ENCODE peak calls at places on chromosomes 12 and 14, in five cellular contexts. F, R, S, W and O are unnamed samples.

GRCh38 chr12:3777206-3777809 is 24.4 kb upstream of the CRACR2A start:
- DNase-seq in F (no peak), R (peak; percentile 64), S (peak; percentile 46), W (no peak), O (peak; percentile 47)

GRCh38 chr12:103994235-103994634 is 28.6 kb downstream of the TDG start:
- DNase-seq in F (no peak), R (no peak), S (no peak), W (no peak), O (no peak)

GRCh38 chr14:50354527-50354926 is 42.2 kb downstream of the CDKL1 start:
- DNase-seq in F (no peak), R (no peak), S (no peak), W (no peak), O (no peak)

GRCh38 chr14:50060871-50061663 is 55.3 kb downstream of the VCPKMT start:
- DNase-seq in F (peak; percentile 82), R (peak; percentile 88), S (peak; percentile 86), W (no peak), O (peak; percentile 42)

GRCh38 chr12:46998811-46999368 is 80.5 kb upstream of the PCED1B start:
- DNase-seq in F (no peak), R (peak; percentile 86), S (peak; percentile 14), W (no peak), O (no peak)

GRCh38 chr12:54385251-54385914 is 850 bp upstream of the ZNF385A start:
- DNase-seq in F (no peak), R (no peak), S (no peak), W (no peak), O (no peak)

GRCh38 chr12:116492703-116493324 is 66.4 kb upstream of the MAP1LC3B2 start:
- DNase-seq in F (no peak), R (peak; percentile 98), S (peak; percentile 91), W (no peak), O (no peak)

GRCh38 chr12:95621725-95622124 is 70.4 kb upstream of the USP44 start:
- DNase-seq in F (no peak), R (no peak), S (no peak), W (no peak), O (peak; percentile 56)

GRCh38 chr12:57803317-57803893 is 15.1 kb downstream of the AVIL start:
- DNase-seq in F (no peak), R (peak; percentile 60), S (peak; percentile 53), W (no peak), O (peak; percentile 66)

GRCh38 chr14:36478782-36479181 is 41.2 kb downstream of the NKX2-1 start:
- DNase-seq in F (no peak), R (peak; percentile 93), S (no peak), W (no peak), O (no peak)

GRCh38 chr12:96260644-96261043 is 66.5 kb downstream of the ELK3 start:
- DNase-seq in F (no peak), R (no peak), S (no peak), W (no peak), O (no peak)

GRCh38 chr14:31988237-31988636 is 88.9 kb upstream of the ARHGAP5 start:
- DNase-seq in F (no peak), R (no peak), S (no peak), W (no peak), O (no peak)

GRCh38 chr12:87270894-87271293 is 758.3 kb downstream of the C12orf50 start:
- DNase-seq in F (no peak), R (peak; percentile 52), S (peak; percentile 60), W (no peak), O (no peak)

GRCh38 chr12:54184024-54184805 is 4.6 kb downstream of the SMUG1 start:
- DNase-seq in F (no peak), R (no peak), S (no peak), W (no peak), O (no peak)

GRCh38 chr12:32166510-32166909 is 59.9 kb downstream of the BICD1 start:
- DNase-seq in F (no peak), R (no peak), S (no peak), W (no peak), O (no peak)

GRCh38 chr12:97425802-97426484 is 36.7 kb upstream of the RMST start:
- DNase-seq in F (no peak), R (no peak), S (no peak), W (no peak), O (no peak)

GRCh38 chr12:75812341-75813018 is 219.1 kb downstream of the PHLDA1 start:
- DNase-seq in F (no peak), R (no peak), S (no peak), W (no peak), O (peak; percentile 14)

GRCh38 chr14:101960225-101960624 is 4.1 kb upstream of the DYNC1H1 start:
- DNase-seq in F (no peak), R (peak; percentile 48), S (no peak), W (peak; percentile 66), O (peak; percentile 70)

GRCh38 chr12:124940393-124941169 is 26.1 kb upstream of the UBC start:
- DNase-seq in F (peak; percentile 92), R (peak; percentile 97), S (peak; percentile 96), W (peak; percentile 95), O (peak; percentile 95)

GRCh38 chr14:54603362-54603761 is 36.4 kb downstream of the SAMD4A start:
- DNase-seq in F (no peak), R (peak; percentile 86), S (no peak), W (no peak), O (no peak)

GRCh38 chr14:90987140-90987539 is 73.3 kb downstream of the RPS6KA5 start:
- DNase-seq in F (no peak), R (peak; percentile 43), S (no peak), W (no peak), O (no peak)

GRCh38 chr14:23371865-23372264 is 744 bp upstream of the IL25 start:
- DNase-seq in F (no peak), R (no peak), S (no peak), W (no peak), O (no peak)

GRCh38 chr14:101929946-101930345 is 34.4 kb upstream of the DYNC1H1 start:
- DNase-seq in F (no peak), R (no peak), S (no peak), W (no peak), O (no peak)

DNA sequence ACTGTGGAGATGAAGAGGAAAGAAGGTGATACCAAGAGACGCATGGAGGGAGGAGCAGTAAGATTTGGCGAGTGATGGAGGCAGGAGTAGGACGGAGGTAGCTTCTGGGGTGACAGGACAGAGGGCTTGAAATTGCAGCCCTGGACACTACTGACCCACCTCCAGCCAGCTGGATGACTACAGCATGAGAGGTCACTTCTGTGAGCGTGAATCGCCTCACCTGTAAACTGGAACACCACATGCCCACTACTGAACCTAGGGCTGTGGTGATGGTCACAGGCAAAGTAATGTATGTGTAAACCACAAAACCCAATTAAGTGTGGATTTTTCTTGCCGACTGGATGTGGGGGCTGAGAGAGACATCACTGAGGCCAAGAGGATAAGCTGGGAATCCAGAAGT is 6.6 kb upstream of the KRT4 start:
- DNase-seq in F (no peak), R (no peak), S (no peak), W (no peak), O (no peak)
- H3K4me3 ChIP-seq in F (no peak overlapping the region), R (no peak overlapping the region), S (no peak overlapping the region), W (no peak overlapping the region), O (no peak overlapping the region)

GRCh38 chr12:128792398-128792797 is 31.4 kb downstream of the SLC15A4 start:
- DNase-seq in F (no peak), R (no peak), S (no peak), W (no peak), O (no peak)

GRCh38 chr12:128791395-128792322 is 32.1 kb downstream of the SLC15A4 start:
- DNase-seq in F (no peak), R (no peak), S (no peak), W (no peak), O (no peak)

GRCh38 chr12:128790653-128791373 is 32.9 kb downstream of the SLC15A4 start:
- DNase-seq in F (no peak), R (no peak), S (no peak), W (no peak), O (no peak)

GRCh38 chr12:128794661-128795529 is 28.9 kb downstream of the SLC15A4 start:
- DNase-seq in F (no peak), R (no peak), S (no peak), W (no peak), O (no peak)

DNA sequence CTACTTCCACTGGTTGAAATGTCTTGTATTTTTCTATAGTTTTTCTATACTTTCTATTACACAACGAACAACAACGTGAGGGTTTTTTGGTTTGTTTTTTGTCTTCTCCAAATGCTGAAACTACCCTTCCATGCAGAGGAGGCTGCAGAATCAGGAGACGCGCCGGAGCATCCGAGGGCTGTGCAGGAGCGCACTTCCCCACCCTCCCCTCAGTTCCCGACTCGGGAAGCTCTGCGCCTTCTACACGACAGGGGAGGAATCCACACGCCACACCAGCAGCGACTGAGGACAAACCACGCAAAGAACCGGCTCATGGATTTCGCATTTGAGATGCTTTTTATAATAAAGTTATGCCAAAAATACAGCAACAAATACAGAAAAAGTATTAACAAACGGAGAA is 30.9 kb downstream of the SLC15A4 start:
- DNase-seq in F (no peak), R (no peak), S (no peak), W (no peak), O (no peak)
- H3K4me1 ChIP-seq in F (no peaks in the 10 kb centered on the region), R (peaks cover 9% of the 10 kb centered on the region), S (no peaks in the 10 kb centered on the region), W (no peaks in the 10 kb centered on the region), O (no peaks in the 10 kb centered on the region)

DNA sequence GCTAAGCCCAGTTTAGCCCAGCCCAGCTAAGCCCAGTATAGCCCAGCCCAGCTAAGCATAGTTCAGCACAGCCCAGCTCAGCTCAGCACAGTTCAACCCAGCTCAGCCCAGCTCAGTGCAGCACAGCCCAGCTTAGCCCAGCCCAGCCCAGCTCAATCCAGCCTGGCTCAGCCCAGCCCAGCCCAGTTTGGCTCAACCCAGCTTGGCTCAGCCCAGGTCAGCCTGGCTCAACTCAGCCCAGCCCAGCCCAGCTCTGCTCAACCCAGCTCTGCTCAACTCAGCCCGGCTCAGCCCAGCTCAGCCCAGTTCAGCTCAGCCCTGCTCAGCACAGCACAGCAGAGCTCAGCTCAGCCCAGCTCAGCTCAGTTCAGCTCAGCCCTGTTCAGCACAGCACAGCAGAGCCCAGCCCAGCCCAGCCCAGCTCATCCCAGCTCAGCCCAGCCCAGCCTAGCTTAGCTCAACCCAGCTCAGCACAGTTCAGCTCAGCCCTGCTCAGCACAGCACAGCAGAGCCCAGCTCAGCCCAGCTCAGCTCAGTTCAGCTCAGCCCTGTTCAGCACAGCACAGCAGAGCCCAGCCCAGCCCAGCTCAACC is 330.9 kb downstream of the TMEM121 start:
- DNase-seq in F (no peak), R (no peak), S (no peak), W (peak; percentile 59), O (no peak)
- H3K9me3 ChIP-seq in F (no peaks in the 10 kb centered on the region), R (no peaks in the 10 kb centered on the region), S (no peaks in the 10 kb centered on the region), W (no peaks in the 10 kb centered on the region), O (no peaks in the 10 kb centered on the region)

GRCh38 chr14:75982724-75983358 is 1.0 kb upstream of the TGFB3 start:
- DNase-seq in F (peak; percentile 49), R (no peak), S (peak; percentile 35), W (peak; percentile 91), O (no peak)

GRCh38 chr14:75981826-75982723 is at the start of gene TGFB3:
- DNase-seq in F (peak; percentile 83), R (peak; percentile 84), S (peak; percentile 73), W (peak; percentile 95), O (peak; percentile 87)

GRCh38 chr14:75980856-75981255 is 939 bp downstream of the TGFB3 start:
- DNase-seq in F (peak; percentile 36), R (peak; percentile 36), S (no peak), W (peak; percentile 69), O (no peak)

GRCh38 chr14:75979641-75980422 is 2.0 kb downstream of the TGFB3 start:
- DNase-seq in F (peak; percentile 58), R (no peak), S (no peak), W (peak; percentile 72), O (no peak)

DNA sequence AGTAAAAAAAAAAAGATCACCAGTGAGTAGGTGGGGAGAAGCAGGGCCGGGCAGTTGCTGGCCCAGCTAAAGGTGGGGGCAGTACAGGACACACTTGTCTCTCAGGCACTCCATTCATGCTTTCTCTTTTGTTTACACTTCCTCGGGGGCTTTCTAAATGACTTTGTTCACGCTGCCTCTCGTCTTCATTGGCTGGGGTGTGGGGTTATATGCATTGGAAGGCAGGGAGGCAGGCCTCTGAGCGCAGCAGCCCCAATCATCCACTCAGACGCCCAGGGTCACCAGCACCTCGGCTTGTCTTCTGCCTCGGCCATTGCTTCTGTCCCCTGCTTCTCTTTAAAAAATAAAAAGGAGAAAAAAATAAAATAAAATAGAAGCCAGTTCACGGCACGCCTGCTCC is 369 bp downstream of the TGFB3 start:
- DNase-seq in F (peak; percentile 35), R (no peak), S (no peak), W (no peak), O (peak; percentile 61)
- H3K4me3 ChIP-seq in F (peak overlapping the region; percentile 68), R (peak overlapping the region; percentile 96), S (peak overlapping the region; percentile 74), W (peak overlapping the region; percentile 75), O (peak overlapping the region; percentile 50)